ENCODE peak calls at places on chromosomes 2 and 18, in ten cellular contexts. C, M, Y, V, W, P, J, D, G and K are unnamed samples.

GRCh38 chr2:179876266-179876665 is 14.9 kb upstream of the ZNF385B start:
- DNase-seq in C (no peak), M (no peak), Y (no peak), V (no peak), W (no peak), P (no peak), J (no peak), D (no peak), G (no peak), K (no peak)

GRCh38 chr18:73594749-73595148 is 552.9 kb downstream of the FBXO15 start:
- DNase-seq in C (no peak), M (peak), Y (no peak), V (no peak), W (no peak), P (peak), J (no peak), D (no peak), G (no peak), K (peak)

GRCh38 chr18:57743008-57743407 is 60.1 kb downstream of the ATP8B1 start:
- DNase-seq in C (no peak), M (peak), Y (no peak), V (no peak), W (peak), P (no peak), J (no peak), D (peak), G (no peak), K (peak)

GRCh38 chr2:127913808-127914457 is 28.2 kb upstream of the AMMECR1L start:
- DNase-seq in C (no peak), M (no peak), Y (no peak), V (no peak), W (no peak), P (no peak), J (no peak), D (no peak), G (no peak), K (peak)

GRCh38 chr2:28343971-28344715 is 48.5 kb upstream of the FOSL2 start:
- DNase-seq in C (no peak), M (no peak), Y (no peak), V (no peak), W (no peak), P (no peak), J (no peak), D (no peak), G (no peak), K (no peak)

GRCh38 chr2:54209379-54209778 is 46.6 kb downstream of the TSPYL6 start:
- DNase-seq in C (no peak), M (no peak), Y (no peak), V (no peak), W (no peak), P (no peak), J (no peak), D (no peak), G (no peak), K (no peak)

GRCh38 chr2:213187386-213187785 is 36.0 kb upstream of the IKZF2 start:
- DNase-seq in C (no peak), M (peak), Y (no peak), V (no peak), W (no peak), P (no peak), J (no peak), D (peak), G (no peak), K (no peak)

GRCh38 chr2:62219407-62220159 is 23.7 kb downstream of the B3GNT2 start:
- DNase-seq in C (no peak), M (peak), Y (no peak), V (no peak), W (no peak), P (no peak), J (peak), D (no peak), G (no peak), K (no peak)

GRCh38 chr2:109379507-109379906 is 234.3 kb downstream of the SEPTIN10 start:
- DNase-seq in C (peak), M (no peak), Y (no peak), V (peak), W (no peak), P (no peak), J (no peak), D (no peak), G (no peak), K (no peak)

GRCh38 chr2:128354731-128355470 is 36.2 kb upstream of the HS6ST1 start:
- DNase-seq in C (no peak), M (peak), Y (no peak), V (no peak), W (no peak), P (no peak), J (no peak), D (peak), G (no peak), K (no peak)

GRCh38 chr2:195711478-195711877 is 54.5 kb downstream of the SLC39A10 start:
- DNase-seq in C (no peak), M (no peak), Y (no peak), V (no peak), W (no peak), P (no peak), J (no peak), D (no peak), G (no peak), K (no peak)

GRCh38 chr2:37412201-37412600 is 67.8 kb downstream of the QPCT start:
- DNase-seq in C (no peak), M (no peak), Y (no peak), V (no peak), W (no peak), P (no peak), J (peak), D (no peak), G (no peak), K (no peak)

GRCh38 chr2:100773538-100773937 is 46.4 kb upstream of the NPAS2 start:
- DNase-seq in C (no peak), M (peak), Y (no peak), V (no peak), W (no peak), P (no peak), J (no peak), D (peak), G (no peak), K (peak)

GRCh38 chr2:191301971-191302370 is 56.8 kb downstream of the MYO1B start:
- DNase-seq in C (no peak), M (no peak), Y (no peak), V (no peak), W (no peak), P (no peak), J (no peak), D (no peak), G (no peak), K (no peak)

GRCh38 chr2:85134255-85135065 is 1.3 kb downstream of the TCF7L1 start:
- DNase-seq in C (peak), M (peak), Y (no peak), V (no peak), W (no peak), P (peak), J (peak), D (peak), G (peak), K (no peak)

GRCh38 chr2:66464930-66465637 is 30.2 kb downstream of the MEIS1 start:
- DNase-seq in C (no peak), M (no peak), Y (no peak), V (no peak), W (no peak), P (no peak), J (no peak), D (no peak), G (no peak), K (no peak)

GRCh38 chr2:230908595-230909191 is 16.3 kb downstream of the GPR55 start:
- DNase-seq in C (no peak), M (peak), Y (peak), V (no peak), W (peak), P (no peak), J (peak), D (peak), G (no peak), K (peak)

GRCh38 chr18:71707985-71708500 is 836.1 kb downstream of the CBLN2 start:
- DNase-seq in C (no peak), M (no peak), Y (no peak), V (no peak), W (no peak), P (no peak), J (no peak), D (no peak), G (no peak), K (no peak)

GRCh38 chr18:31970617-31971016 is 27.7 kb upstream of the TRAPPC8 start:
- DNase-seq in C (no peak), M (no peak), Y (no peak), V (no peak), W (no peak), P (no peak), J (no peak), D (no peak), G (no peak), K (no peak)

GRCh38 chr2:120441744-120442471 is 96.0 kb downstream of the INHBB start:
- DNase-seq in C (peak), M (no peak), Y (peak), V (peak), W (no peak), P (peak), J (peak), D (peak), G (no peak), K (peak)

GRCh38 chr2:121287146-121287798 is 2.3 kb upstream of the TFCP2L1 start:
- DNase-seq in C (no peak), M (no peak), Y (no peak), V (no peak), W (no peak), P (no peak), J (no peak), D (no peak), G (no peak), K (no peak)

GRCh38 chr2:176211110-176211509 is 22.6 kb downstream of the HOXD1 start:
- DNase-seq in C (no peak), M (no peak), Y (no peak), V (no peak), W (no peak), P (no peak), J (no peak), D (no peak), G (no peak), K (no peak)

GRCh38 chr2:233793465-233794127 is 15.5 kb downstream of the MROH2A start:
- DNase-seq in C (no peak), M (no peak), Y (peak), V (no peak), W (no peak), P (no peak), J (no peak), D (no peak), G (no peak), K (no peak)

GRCh38 chr2:25125189-25125588 is 43.2 kb downstream of the POMC start:
- DNase-seq in C (no peak), M (no peak), Y (no peak), V (no peak), W (no peak), P (no peak), J (no peak), D (no peak), G (no peak), K (no peak)

GRCh38 chr18:22203892-22204536 is 34.6 kb downstream of the GATA6 start:
- DNase-seq in C (no peak), M (no peak), Y (no peak), V (no peak), W (no peak), P (no peak), J (no peak), D (no peak), G (no peak), K (no peak)

GRCh38 chr2:85771486-85771885 is 17.7 kb downstream of the ATOH8 start:
- DNase-seq in C (no peak), M (no peak), Y (no peak), V (no peak), W (no peak), P (no peak), J (no peak), D (no peak), G (no peak), K (no peak)

GRCh38 chr2:181915096-181915495 is 23.6 kb downstream of the ITPRID2 start:
- DNase-seq in C (no peak), M (no peak), Y (no peak), V (no peak), W (no peak), P (no peak), J (no peak), D (no peak), G (no peak), K (no peak)

GRCh38 chr2:28716265-28716865 is 35.3 kb upstream of the PPP1CB start:
- DNase-seq in C (no peak), M (peak), Y (peak), V (peak), W (peak), P (peak), J (peak), D (peak), G (peak), K (peak)

GRCh38 chr18:40708726-40709125 is 1246.3 kb upstream of the PIK3C3 start:
- DNase-seq in C (no peak), M (no peak), Y (no peak), V (no peak), W (no peak), P (no peak), J (no peak), D (no peak), G (no peak), K (no peak)

GRCh38 chr2:75564713-75565369 is 4.1 kb upstream of the EVA1A start:
- DNase-seq in C (no peak), M (no peak), Y (no peak), V (no peak), W (no peak), P (no peak), J (no peak), D (no peak), G (no peak), K (no peak)

GRCh38 chr2:159052157-159052561 is 83.7 kb downstream of the TANC1 start:
- DNase-seq in C (no peak), M (no peak), Y (no peak), V (no peak), W (no peak), P (no peak), J (no peak), D (no peak), G (no peak), K (no peak)

GRCh38 chr2:15999592-16000469 is 59.5 kb downstream of the MYCN start:
- DNase-seq in C (no peak), M (no peak), Y (no peak), V (no peak), W (no peak), P (no peak), J (no peak), D (no peak), G (no peak), K (no peak)

GRCh38 chr2:11080253-11081115 is 74.8 kb upstream of the SLC66A3 start:
- DNase-seq in C (no peak), M (no peak), Y (no peak), V (no peak), W (no peak), P (no peak), J (no peak), D (no peak), G (no peak), K (no peak)

GRCh38 chr2:12928197-12928596 is 211.5 kb downstream of the TRIB2 start:
- DNase-seq in C (no peak), M (peak), Y (no peak), V (no peak), W (no peak), P (no peak), J (peak), D (peak), G (no peak), K (peak)

GRCh38 chr2:21043744-21044532 is at the start of gene APOB:
- DNase-seq in C (no peak), M (no peak), Y (no peak), V (no peak), W (no peak), P (no peak), J (no peak), D (peak), G (peak), K (peak)